ENCODE peak calls at places on chromosomes 4 and X, in nine cellular contexts. E is NCI-H1105 treated with DMSO at 0.1 percent for 48 hours; S is sciatic nerve; Z is CD8-positive, alpha-beta memory T cell; N is smooth muscle cell of the brain vasculature; P is G401; C is NCI-H2081; K is EL; O is Daoy. W is an unnamed sample.

GRCh38 chr4:111842336-111842735 is 302.9 kb upstream of the FAM241A start:
- DNase-seq in Z (no peak), K (no peak), O (no peak), P (no peak), E (no peak), S (no peak), C (no peak), N (no peak), W (no peak)

GRCh38 chr4:111268769-111269414 is 646.0 kb upstream of the PITX2 start:
- DNase-seq in S (no peak), C (no peak), K (peak), Z (no peak), P (no peak), E (no peak), O (peak), N (no peak), W (peak)

GRCh38 chr4:98706935-98707334 is 48.5 kb upstream of the TSPAN5 start:
- DNase-seq in Z (no peak), O (no peak), E (no peak), N (no peak), P (no peak), C (no peak), K (no peak), S (no peak), W (no peak)

GRCh38 chrX:30888526-30889146 is 418 bp downstream of the TAB3 start:
- DNase-seq in E (no peak), K (peak), P (peak), C (no peak), N (no peak), Z (no peak), S (peak), O (peak), W (no peak)

GRCh38 chrX:115226929-115227328 is 7.0 kb downstream of the LRCH2 start:
- DNase-seq in K (peak), E (peak), O (peak), S (no peak), P (peak), C (peak), Z (no peak), N (no peak), W (peak)

GRCh38 chr4:169675825-169676224 is 55.4 kb downstream of the CLCN3 start:
- DNase-seq in E (no peak), N (no peak), K (no peak), C (no peak), P (no peak), O (no peak), Z (no peak), S (no peak), W (no peak)

GRCh38 chr4:169854090-169854489 is 96.3 kb upstream of the HPF1 start:
- DNase-seq in S (no peak), Z (no peak), K (no peak), N (no peak), O (no peak), C (no peak), P (no peak), E (no peak), W (peak)

GRCh38 chr4:183788308-183788707 is 116.8 kb upstream of the STOX2 start:
- DNase-seq in O (no peak), P (no peak), N (no peak), C (no peak), E (no peak), Z (no peak), S (no peak), K (no peak), W (no peak)

GRCh38 chr4:24598025-24598424 is 13.7 kb upstream of the DHX15 start:
- DNase-seq in P (no peak), S (no peak), E (no peak), Z (no peak), N (no peak), K (no peak), O (no peak), C (no peak), W (no peak)

W was measured in HT1080.